ENCODE peak calls at places on chromosome 2, in ten cellular contexts. K is GM10248, W is Caki2, F is hypothalamus, H is HCT116, N is HTR-8/SVneo, D is RPMI7951, O is cerebellum, S is ACHN, M is sciatic nerve. L is an unnamed sample.

GRCh38 chr2:41994177-41994576 is 53.6 kb upstream of the PKDCC start:
- DNase-seq in K (no peak), W (no peak), F (no peak), H (no peak), N (no peak), D (peak), O (no peak), S (no peak), M (no peak), L (no peak)

GRCh38 chr2:136255648-136256461 is 137.9 kb upstream of the CXCR4 start:
- DNase-seq in K (no peak), W (no peak), F (no peak), H (no peak), N (no peak), D (no peak), O (no peak), S (no peak), M (no peak), L (no peak)

GRCh38 chr2:86055314-86055713 is 50.4 kb downstream of the POLR1A start:
- DNase-seq in K (no peak), W (no peak), F (no peak), H (no peak), N (no peak), D (no peak), O (no peak), S (no peak), M (no peak), L (no peak)

GRCh38 chr2:152126664-152127063 is 27.8 kb upstream of the CACNB4 start:
- DNase-seq in K (no peak), W (peak), F (no peak), H (no peak), N (no peak), D (peak), O (no peak), S (peak), M (no peak), L (no peak)

GRCh38 chr2:173716458-173717052 is 248.6 kb downstream of the SP3 start:
- DNase-seq in K (no peak), W (no peak), F (no peak), H (no peak), N (no peak), D (peak), O (no peak), S (no peak), M (no peak), L (no peak)

GRCh38 chr2:232502901-232503791 is 15.5 kb upstream of the ECEL1 start:
- DNase-seq in K (no peak), W (no peak), F (no peak), H (no peak), N (no peak), D (peak), O (peak), S (no peak), M (no peak), L (no peak)

GRCh38 chr2:230924470-230925341 is at the start of gene GPR55:
- DNase-seq in K (peak), W (no peak), F (no peak), H (no peak), N (no peak), D (no peak), O (no peak), S (no peak), M (peak), L (peak)

GRCh38 chr2:201784547-201784946 is 3.8 kb upstream of the ALS2 start:
- DNase-seq in K (no peak), W (no peak), F (no peak), H (no peak), N (no peak), D (no peak), O (no peak), S (no peak), M (no peak), L (no peak)

GRCh38 chr2:86413296-86414085 is 27.7 kb upstream of the KDM3A start:
- DNase-seq in K (no peak), W (no peak), F (no peak), H (no peak), N (no peak), D (no peak), O (no peak), S (no peak), M (no peak), L (no peak)

GRCh38 chr2:162480067-162480466 is 136.1 kb downstream of the GCA start:
- DNase-seq in K (no peak), W (no peak), F (no peak), H (no peak), N (no peak), D (peak), O (no peak), S (no peak), M (no peak), L (no peak)

GRCh38 chr2:46813046-46813445 is 102.6 kb downstream of the MCFD2 start:
- DNase-seq in K (no peak), W (no peak), F (no peak), H (no peak), N (no peak), D (peak), O (no peak), S (no peak), M (no peak), L (peak)

GRCh38 chr2:187544371-187545080 is 9.7 kb downstream of the TFPI start:
- DNase-seq in K (no peak), W (peak), F (no peak), H (peak), N (no peak), D (no peak), O (no peak), S (peak), M (no peak), L (no peak)

GRCh38 chr2:120991401-120991800 is 255.7 kb downstream of the GLI2 start:
- DNase-seq in K (no peak), W (no peak), F (no peak), H (no peak), N (no peak), D (no peak), O (no peak), S (no peak), M (no peak), L (no peak)

GRCh38 chr2:45696708-45697107 is 45.2 kb downstream of the PRKCE start:
- DNase-seq in K (no peak), W (no peak), F (no peak), H (no peak), N (no peak), D (no peak), O (no peak), S (no peak), M (no peak), L (no peak)

GRCh38 chr2:215461836-215462532 is 26.1 kb upstream of the FN1 start:
- DNase-seq in K (no peak), W (peak), F (no peak), H (no peak), N (no peak), D (peak), O (no peak), S (no peak), M (no peak), L (no peak)

L was measured in sigmoid colon.